ENCODE peak calls at places on chromosomes 13 and 19, in nine cellular contexts. One of them, this sample, is unnamed.

GRCh38 chr13:57045816-57046691 is 94.7 kb upstream of the PRR20A start:
- DNase-seq in nephron progenitor cell: no peak
- DNase-seq in mucosa of descending colon: no peak
- DNase-seq in progenitor cell of endocrine pancreas: no peak
- DNase-seq in tibial artery: no peak
- DNase-seq in neural progenitor cell: peak
- DNase-seq in mammary epithelial cell: no peak
- DNase-seq in left ventricle myocardium inferior: no peak
- DNase-seq in PC-3: no peak
- DNase-seq in this sample: no peak

GRCh38 chr13:113882716-113883115 is 18.8 kb upstream of the GAS6 start:
- DNase-seq in mammary epithelial cell: no peak
- DNase-seq in tibial artery: peak
- DNase-seq in PC-3: no peak
- DNase-seq in nephron progenitor cell: no peak
- DNase-seq in left ventricle myocardium inferior: no peak
- DNase-seq in progenitor cell of endocrine pancreas: no peak
- DNase-seq in neural progenitor cell: no peak
- DNase-seq in mucosa of descending colon: no peak
- DNase-seq in this sample: no peak

GRCh38 chr13:44174769-44175425 is 198.7 kb upstream of the SERP2 start:
- DNase-seq in nephron progenitor cell: no peak
- DNase-seq in PC-3: no peak
- DNase-seq in neural progenitor cell: no peak
- DNase-seq in mammary epithelial cell: peak
- DNase-seq in progenitor cell of endocrine pancreas: no peak
- DNase-seq in left ventricle myocardium inferior: no peak
- DNase-seq in mucosa of descending colon: no peak
- DNase-seq in tibial artery: no peak
- DNase-seq in this sample: no peak

GRCh38 chr19:48624791-48625723 is 5.8 kb downstream of the SPHK2 start:
- DNase-seq in neural progenitor cell: peak
- DNase-seq in mammary epithelial cell: no peak
- DNase-seq in progenitor cell of endocrine pancreas: no peak
- DNase-seq in mucosa of descending colon: peak
- DNase-seq in nephron progenitor cell: no peak
- DNase-seq in tibial artery: peak
- DNase-seq in left ventricle myocardium inferior: no peak
- DNase-seq in PC-3: no peak
- DNase-seq in this sample: no peak

GRCh38 chr19:10898633-10899032 is 27.3 kb downstream of the CARM1 start:
- DNase-seq in tibial artery: no peak
- DNase-seq in mucosa of descending colon: no peak
- DNase-seq in neural progenitor cell: no peak
- DNase-seq in nephron progenitor cell: no peak
- DNase-seq in left ventricle myocardium inferior: no peak
- DNase-seq in progenitor cell of endocrine pancreas: no peak
- DNase-seq in mammary epithelial cell: no peak
- DNase-seq in PC-3: no peak
- DNase-seq in this sample: no peak

GRCh38 chr13:27607125-27607524 is 13.2 kb downstream of the LNX2 start:
- DNase-seq in PC-3: peak
- DNase-seq in mammary epithelial cell: peak
- DNase-seq in left ventricle myocardium inferior: no peak
- DNase-seq in mucosa of descending colon: no peak
- DNase-seq in nephron progenitor cell: no peak
- DNase-seq in progenitor cell of endocrine pancreas: no peak
- DNase-seq in neural progenitor cell: no peak
- DNase-seq in tibial artery: no peak
- DNase-seq in this sample: no peak

GRCh38 chr13:45598597-45598996 is 16.9 kb downstream of the ERICH6B start:
- DNase-seq in nephron progenitor cell: no peak
- DNase-seq in mammary epithelial cell: no peak
- DNase-seq in neural progenitor cell: no peak
- DNase-seq in left ventricle myocardium inferior: no peak
- DNase-seq in mucosa of descending colon: no peak
- DNase-seq in progenitor cell of endocrine pancreas: no peak
- DNase-seq in PC-3: no peak
- DNase-seq in tibial artery: no peak
- DNase-seq in this sample: no peak

GRCh38 chr19:46571495-46571894 is 29.6 kb upstream of the CALM3 start:
- DNase-seq in mammary epithelial cell: peak
- DNase-seq in progenitor cell of endocrine pancreas: no peak
- DNase-seq in mucosa of descending colon: no peak
- DNase-seq in nephron progenitor cell: peak
- DNase-seq in neural progenitor cell: peak
- DNase-seq in left ventricle myocardium inferior: no peak
- DNase-seq in tibial artery: no peak
- DNase-seq in PC-3: peak
- DNase-seq in this sample: peak

GRCh38 chr19:54369082-54369691 is 4.5 kb upstream of the LAIR1 start:
- DNase-seq in mammary epithelial cell: no peak
- DNase-seq in mucosa of descending colon: no peak
- DNase-seq in nephron progenitor cell: no peak
- DNase-seq in left ventricle myocardium inferior: no peak
- DNase-seq in tibial artery: no peak
- DNase-seq in neural progenitor cell: no peak
- DNase-seq in progenitor cell of endocrine pancreas: no peak
- DNase-seq in PC-3: no peak
- DNase-seq in this sample: no peak

GRCh38 chr19:6056801-6057650 is 53.3 kb downstream of the RFX2 start:
- DNase-seq in nephron progenitor cell: no peak
- DNase-seq in mucosa of descending colon: peak
- DNase-seq in PC-3: peak
- DNase-seq in neural progenitor cell: no peak
- DNase-seq in left ventricle myocardium inferior: peak
- DNase-seq in tibial artery: peak
- DNase-seq in progenitor cell of endocrine pancreas: no peak
- DNase-seq in mammary epithelial cell: peak
- DNase-seq in this sample: peak

GRCh38 chr19:29617336-29618266 is 11.5 kb downstream of the POP4 start:
- DNase-seq in neural progenitor cell: no peak
- DNase-seq in nephron progenitor cell: no peak
- DNase-seq in left ventricle myocardium inferior: no peak
- DNase-seq in mucosa of descending colon: peak
- DNase-seq in PC-3: no peak
- DNase-seq in tibial artery: no peak
- DNase-seq in progenitor cell of endocrine pancreas: no peak
- DNase-seq in mammary epithelial cell: no peak
- DNase-seq in this sample: no peak

GRCh38 chr13:111981006-111981405 is 85.9 kb upstream of the SOX1 start:
- DNase-seq in left ventricle myocardium inferior: no peak
- DNase-seq in nephron progenitor cell: no peak
- DNase-seq in PC-3: no peak
- DNase-seq in neural progenitor cell: no peak
- DNase-seq in progenitor cell of endocrine pancreas: no peak
- DNase-seq in tibial artery: no peak
- DNase-seq in mammary epithelial cell: no peak
- DNase-seq in mucosa of descending colon: no peak
- DNase-seq in this sample: no peak

GRCh38 chr13:22773475-22773874 is 407.3 kb upstream of the SGCG start:
- DNase-seq in neural progenitor cell: no peak
- DNase-seq in nephron progenitor cell: no peak
- DNase-seq in progenitor cell of endocrine pancreas: no peak
- DNase-seq in left ventricle myocardium inferior: no peak
- DNase-seq in mucosa of descending colon: no peak
- DNase-seq in tibial artery: no peak
- DNase-seq in mammary epithelial cell: no peak
- DNase-seq in PC-3: no peak
- DNase-seq in this sample: no peak

GRCh38 chr19:5052515-5052914 is 83.6 kb downstream of the KDM4B start:
- DNase-seq in nephron progenitor cell: no peak
- DNase-seq in progenitor cell of endocrine pancreas: no peak
- DNase-seq in PC-3: peak
- DNase-seq in left ventricle myocardium inferior: no peak
- DNase-seq in tibial artery: no peak
- DNase-seq in neural progenitor cell: peak
- DNase-seq in mucosa of descending colon: no peak
- DNase-seq in mammary epithelial cell: no peak
- DNase-seq in this sample: no peak

GRCh38 chr19:3440082-3440481 is 40.2 kb downstream of the SMIM24 start:
- DNase-seq in tibial artery: no peak
- DNase-seq in left ventricle myocardium inferior: peak
- DNase-seq in PC-3: peak
- DNase-seq in nephron progenitor cell: no peak
- DNase-seq in mammary epithelial cell: no peak
- DNase-seq in neural progenitor cell: peak
- DNase-seq in progenitor cell of endocrine pancreas: no peak
- DNase-seq in mucosa of descending colon: no peak
- DNase-seq in this sample: peak

GRCh38 chr13:59677430-59677829 is 486.3 kb downstream of the DIAPH3 start:
- DNase-seq in tibial artery: no peak
- DNase-seq in mammary epithelial cell: no peak
- DNase-seq in left ventricle myocardium inferior: no peak
- DNase-seq in PC-3: no peak
- DNase-seq in neural progenitor cell: no peak
- DNase-seq in mucosa of descending colon: no peak
- DNase-seq in nephron progenitor cell: no peak
- DNase-seq in progenitor cell of endocrine pancreas: no peak
- DNase-seq in this sample: no peak

GRCh38 chr13:109606404-109607028 is 179.9 kb downstream of the IRS2 start:
- DNase-seq in neural progenitor cell: no peak
- DNase-seq in tibial artery: no peak
- DNase-seq in PC-3: no peak
- DNase-seq in progenitor cell of endocrine pancreas: no peak
- DNase-seq in left ventricle myocardium inferior: no peak
- DNase-seq in nephron progenitor cell: no peak
- DNase-seq in mammary epithelial cell: no peak
- DNase-seq in mucosa of descending colon: no peak
- DNase-seq in this sample: no peak

DNA sequence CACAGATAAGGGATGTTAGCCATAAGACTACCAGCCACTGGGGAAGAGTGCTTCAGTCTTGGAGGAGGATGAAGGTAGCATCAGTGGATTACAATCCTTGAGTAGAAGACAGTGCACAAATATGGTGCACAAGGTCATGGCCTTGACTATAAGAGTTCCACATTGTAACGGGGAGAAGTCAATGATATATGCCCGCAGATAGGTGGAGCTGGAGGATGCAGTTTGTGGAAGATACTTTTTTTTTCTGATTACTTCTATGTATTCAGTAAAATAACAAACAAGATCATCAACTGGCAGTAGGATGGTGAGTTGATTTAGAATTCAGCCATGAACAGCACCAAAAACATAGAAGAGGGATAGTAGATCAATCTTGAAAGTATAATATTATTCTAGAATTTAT is 926.8 kb upstream of the MIR17HG start:
- DNase-seq in neural progenitor cell: no peak
- DNase-seq in mammary epithelial cell: no peak
- DNase-seq in PC-3: peak
- DNase-seq in left ventricle myocardium inferior: no peak
- DNase-seq in nephron progenitor cell: no peak
- DNase-seq in progenitor cell of endocrine pancreas: no peak
- DNase-seq in mucosa of descending colon: no peak
- DNase-seq in tibial artery: no peak
- DNase-seq in this sample: no peak
- TF ChIP-seq CTCF in neural progenitor cell: no peak
- TF ChIP-seq CTCF in mammary epithelial cell: no peak
- TF ChIP-seq CTCF in PC-3: peak
- TF ChIP-seq CTCF in left ventricle myocardium inferior: no peak
- TF ChIP-seq CTCF in nephron progenitor cell: no peak
- TF ChIP-seq CTCF in progenitor cell of endocrine pancreas: no peak
- TF ChIP-seq CTCF in mucosa of descending colon: no peak
- TF ChIP-seq CTCF in tibial artery: no peak
- TF ChIP-seq CTCF in this sample: no peak

DNA sequence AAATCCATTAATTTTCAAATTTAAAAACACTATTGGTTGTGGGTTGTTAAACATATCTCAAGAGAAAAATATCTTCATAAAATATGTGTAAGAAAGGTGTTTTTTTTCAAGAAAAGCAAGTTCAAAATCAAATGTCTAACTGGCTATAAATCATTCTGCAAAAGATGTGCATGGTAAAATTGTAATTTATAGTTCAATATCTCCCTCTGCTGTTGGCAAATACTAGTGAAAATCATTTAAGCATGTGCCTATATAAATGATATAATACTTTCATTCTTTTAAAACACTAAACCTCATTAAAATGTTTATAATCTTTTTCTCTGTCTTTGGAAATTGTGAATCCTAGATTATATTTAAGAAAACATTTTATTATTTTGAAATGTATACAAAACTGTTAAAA is 17.2 kb upstream of the SLITRK6 start:
- DNase-seq in progenitor cell of endocrine pancreas: no peak
- DNase-seq in PC-3: peak
- DNase-seq in neural progenitor cell: no peak
- DNase-seq in mucosa of descending colon: no peak
- DNase-seq in mammary epithelial cell: no peak
- DNase-seq in nephron progenitor cell: no peak
- DNase-seq in left ventricle myocardium inferior: no peak
- DNase-seq in tibial artery: no peak
- DNase-seq in this sample: no peak
- TF ChIP-seq CTCF in progenitor cell of endocrine pancreas: peak
- TF ChIP-seq CTCF in PC-3: peak
- TF ChIP-seq CTCF in neural progenitor cell: peak
- TF ChIP-seq CTCF in mucosa of descending colon: no peak
- TF ChIP-seq CTCF in mammary epithelial cell: peak
- TF ChIP-seq CTCF in nephron progenitor cell: no peak
- TF ChIP-seq CTCF in left ventricle myocardium inferior: no peak
- TF ChIP-seq CTCF in tibial artery: no peak
- TF ChIP-seq CTCF in this sample: no peak

DNA sequence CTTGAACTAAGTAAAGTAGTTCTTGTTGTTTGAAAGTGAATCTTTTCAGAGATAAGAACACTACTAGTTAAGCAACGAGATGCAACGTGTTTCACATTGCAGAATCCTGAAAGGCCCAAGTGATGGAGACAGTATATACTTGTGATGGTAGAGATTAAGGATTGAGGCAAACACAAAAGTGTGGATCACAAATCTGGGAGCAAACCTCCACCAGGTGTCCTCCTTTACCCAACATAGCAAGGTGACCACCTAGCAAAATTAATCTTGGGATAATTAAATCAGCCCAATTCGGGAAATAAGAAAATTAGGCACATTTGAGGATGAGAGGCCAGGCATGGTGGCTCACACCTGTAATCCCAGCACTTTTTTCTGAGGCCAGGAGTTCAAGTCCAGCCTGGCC is 563.9 kb downstream of the DACH1 start:
- DNase-seq in neural progenitor cell: no peak
- DNase-seq in progenitor cell of endocrine pancreas: no peak
- DNase-seq in PC-3: no peak
- DNase-seq in nephron progenitor cell: no peak
- DNase-seq in mucosa of descending colon: no peak
- DNase-seq in left ventricle myocardium inferior: no peak
- DNase-seq in tibial artery: no peak
- DNase-seq in mammary epithelial cell: no peak
- DNase-seq in this sample: no peak
- TF ChIP-seq CTCF in neural progenitor cell: peak
- TF ChIP-seq CTCF in progenitor cell of endocrine pancreas: peak
- TF ChIP-seq CTCF in PC-3: peak
- TF ChIP-seq CTCF in nephron progenitor cell: no peak
- TF ChIP-seq CTCF in mucosa of descending colon: no peak
- TF ChIP-seq CTCF in left ventricle myocardium inferior: peak
- TF ChIP-seq CTCF in tibial artery: no peak
- TF ChIP-seq CTCF in mammary epithelial cell: no peak
- TF ChIP-seq CTCF in this sample: no peak

DNA sequence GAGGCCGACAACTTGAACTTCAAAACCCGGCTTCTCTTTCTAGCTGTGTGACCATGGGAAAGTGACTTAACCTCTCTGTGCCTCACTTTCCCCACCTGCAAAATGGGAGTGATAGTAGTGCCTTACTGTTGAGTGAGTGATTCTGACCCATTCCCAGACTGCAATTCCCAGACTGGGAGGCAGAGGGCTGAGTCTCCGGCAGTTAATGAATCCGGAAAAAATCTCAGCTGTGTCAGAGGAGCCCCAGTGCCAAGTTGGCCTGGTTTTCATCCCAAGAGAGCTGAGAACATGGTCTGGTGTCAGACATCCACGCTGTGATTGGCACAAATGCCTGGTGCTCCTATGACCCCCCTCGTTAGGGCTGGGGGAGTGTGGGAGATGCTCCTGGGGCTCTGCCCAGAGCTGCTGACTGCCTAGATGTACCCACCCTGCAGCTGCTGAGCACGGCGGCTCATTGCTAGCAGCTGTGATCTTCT is 50.0 kb downstream of the PIN1 start:
- DNase-seq in mammary epithelial cell: no peak
- DNase-seq in neural progenitor cell: no peak
- DNase-seq in left ventricle myocardium inferior: peak
- DNase-seq in mucosa of descending colon: no peak
- DNase-seq in tibial artery: no peak
- DNase-seq in PC-3: peak
- DNase-seq in nephron progenitor cell: no peak
- DNase-seq in progenitor cell of endocrine pancreas: no peak
- DNase-seq in this sample: peak
- TF ChIP-seq CTCF in mammary epithelial cell: peak
- TF ChIP-seq CTCF in neural progenitor cell: peak
- TF ChIP-seq CTCF in left ventricle myocardium inferior: peak
- TF ChIP-seq CTCF in mucosa of descending colon: no peak
- TF ChIP-seq CTCF in tibial artery: no peak
- TF ChIP-seq CTCF in PC-3: peak
- TF ChIP-seq CTCF in nephron progenitor cell: no peak
- TF ChIP-seq CTCF in progenitor cell of endocrine pancreas: peak
- TF ChIP-seq CTCF in this sample: peak

This sample was measured in endothelial cell.